ENCODE peak calls at places on chromosomes 7 and 10, in nine cellular contexts. One of them, this sample, is unnamed.

GRCh38 chr10:70324341-70324861 is 40.6 kb upstream of the NPFFR1 start:
- DNase-seq in DND-41: no peak
- DNase-seq in keratinocyte: no peak
- DNase-seq in mammary epithelial cell: no peak
- DNase-seq in stomach: no peak
- DNase-seq in A549: no peak
- DNase-seq in body of pancreas: no peak
- DNase-seq in PC-3: no peak
- DNase-seq in effector memory CD4-positive, alpha-beta T cell: no peak
- DNase-seq in this sample: no peak

GRCh38 chr7:66047426-66047825 is 28.2 kb upstream of the ASL start:
- DNase-seq in stomach: no peak
- DNase-seq in effector memory CD4-positive, alpha-beta T cell: no peak
- DNase-seq in A549: peak; percentile 77
- DNase-seq in body of pancreas: no peak
- DNase-seq in keratinocyte: peak; percentile 71
- DNase-seq in DND-41: no peak
- DNase-seq in PC-3: peak; percentile 93
- DNase-seq in mammary epithelial cell: peak; percentile 92
- DNase-seq in this sample: no peak

GRCh38 chr7:117937726-117938483 is 64.7 kb upstream of the CTTNBP2 start:
- DNase-seq in body of pancreas: no peak
- DNase-seq in keratinocyte: no peak
- DNase-seq in A549: no peak
- DNase-seq in stomach: no peak
- DNase-seq in effector memory CD4-positive, alpha-beta T cell: no peak
- DNase-seq in PC-3: peak; percentile 28
- DNase-seq in mammary epithelial cell: no peak
- DNase-seq in DND-41: no peak
- DNase-seq in this sample: no peak

GRCh38 chr7:155356323-155357105 is 58.8 kb downstream of the INSIG1 start:
- DNase-seq in DND-41: peak; percentile 27
- DNase-seq in mammary epithelial cell: peak; percentile 20
- DNase-seq in PC-3: peak; percentile 61
- DNase-seq in body of pancreas: peak; percentile 39
- DNase-seq in A549: peak; percentile 29
- DNase-seq in stomach: no peak
- DNase-seq in effector memory CD4-positive, alpha-beta T cell: no peak
- DNase-seq in keratinocyte: no peak
- DNase-seq in this sample: no peak

GRCh38 chr10:114902151-114902550 is 35.8 kb upstream of the TRUB1 start:
- DNase-seq in stomach: no peak
- DNase-seq in effector memory CD4-positive, alpha-beta T cell: no peak
- DNase-seq in keratinocyte: no peak
- DNase-seq in body of pancreas: no peak
- DNase-seq in DND-41: no peak
- DNase-seq in PC-3: no peak
- DNase-seq in A549: no peak
- DNase-seq in mammary epithelial cell: no peak
- DNase-seq in this sample: peak; percentile 21

GRCh38 chr7:139183878-139184338 is 47.1 kb upstream of the UBN2 start:
- DNase-seq in stomach: no peak
- DNase-seq in PC-3: no peak
- DNase-seq in DND-41: peak; percentile 8
- DNase-seq in effector memory CD4-positive, alpha-beta T cell: no peak
- DNase-seq in keratinocyte: no peak
- DNase-seq in A549: no peak
- DNase-seq in body of pancreas: no peak
- DNase-seq in mammary epithelial cell: no peak
- DNase-seq in this sample: no peak

GRCh38 chr10:42690449-42691360 is 52.3 kb upstream of the ZNF33B start:
- DNase-seq in body of pancreas: no peak
- DNase-seq in mammary epithelial cell: no peak
- DNase-seq in A549: peak; percentile 5
- DNase-seq in effector memory CD4-positive, alpha-beta T cell: no peak
- DNase-seq in PC-3: peak; percentile 34
- DNase-seq in DND-41: no peak
- DNase-seq in keratinocyte: no peak
- DNase-seq in stomach: no peak
- DNase-seq in this sample: no peak

GRCh38 chr7:119949053-119949452 is 323.9 kb upstream of the KCND2 start:
- DNase-seq in effector memory CD4-positive, alpha-beta T cell: no peak
- DNase-seq in A549: no peak
- DNase-seq in mammary epithelial cell: no peak
- DNase-seq in DND-41: no peak
- DNase-seq in body of pancreas: no peak
- DNase-seq in PC-3: no peak
- DNase-seq in keratinocyte: no peak
- DNase-seq in stomach: no peak
- DNase-seq in this sample: no peak

GRCh38 chr7:64873517-64873916 is 29.6 kb upstream of the ZNF273 start:
- DNase-seq in PC-3: no peak
- DNase-seq in mammary epithelial cell: no peak
- DNase-seq in DND-41: peak; percentile 1
- DNase-seq in stomach: peak; percentile 19
- DNase-seq in effector memory CD4-positive, alpha-beta T cell: no peak
- DNase-seq in A549: no peak
- DNase-seq in body of pancreas: no peak
- DNase-seq in keratinocyte: no peak
- DNase-seq in this sample: no peak

GRCh38 chr7:81803267-81803666 is 33.4 kb upstream of the HGF start:
- DNase-seq in A549: no peak
- DNase-seq in effector memory CD4-positive, alpha-beta T cell: no peak
- DNase-seq in keratinocyte: no peak
- DNase-seq in stomach: no peak
- DNase-seq in mammary epithelial cell: no peak
- DNase-seq in PC-3: no peak
- DNase-seq in DND-41: no peak
- DNase-seq in body of pancreas: no peak
- DNase-seq in this sample: no peak

GRCh38 chr7:96311967-96312366 is 9.9 kb downstream of the SLC25A13 start:
- DNase-seq in PC-3: no peak
- DNase-seq in DND-41: no peak
- DNase-seq in stomach: peak; percentile 44
- DNase-seq in body of pancreas: peak; percentile 50
- DNase-seq in mammary epithelial cell: peak; percentile 51
- DNase-seq in effector memory CD4-positive, alpha-beta T cell: no peak
- DNase-seq in A549: no peak
- DNase-seq in keratinocyte: no peak
- DNase-seq in this sample: peak; percentile 28

DNA sequence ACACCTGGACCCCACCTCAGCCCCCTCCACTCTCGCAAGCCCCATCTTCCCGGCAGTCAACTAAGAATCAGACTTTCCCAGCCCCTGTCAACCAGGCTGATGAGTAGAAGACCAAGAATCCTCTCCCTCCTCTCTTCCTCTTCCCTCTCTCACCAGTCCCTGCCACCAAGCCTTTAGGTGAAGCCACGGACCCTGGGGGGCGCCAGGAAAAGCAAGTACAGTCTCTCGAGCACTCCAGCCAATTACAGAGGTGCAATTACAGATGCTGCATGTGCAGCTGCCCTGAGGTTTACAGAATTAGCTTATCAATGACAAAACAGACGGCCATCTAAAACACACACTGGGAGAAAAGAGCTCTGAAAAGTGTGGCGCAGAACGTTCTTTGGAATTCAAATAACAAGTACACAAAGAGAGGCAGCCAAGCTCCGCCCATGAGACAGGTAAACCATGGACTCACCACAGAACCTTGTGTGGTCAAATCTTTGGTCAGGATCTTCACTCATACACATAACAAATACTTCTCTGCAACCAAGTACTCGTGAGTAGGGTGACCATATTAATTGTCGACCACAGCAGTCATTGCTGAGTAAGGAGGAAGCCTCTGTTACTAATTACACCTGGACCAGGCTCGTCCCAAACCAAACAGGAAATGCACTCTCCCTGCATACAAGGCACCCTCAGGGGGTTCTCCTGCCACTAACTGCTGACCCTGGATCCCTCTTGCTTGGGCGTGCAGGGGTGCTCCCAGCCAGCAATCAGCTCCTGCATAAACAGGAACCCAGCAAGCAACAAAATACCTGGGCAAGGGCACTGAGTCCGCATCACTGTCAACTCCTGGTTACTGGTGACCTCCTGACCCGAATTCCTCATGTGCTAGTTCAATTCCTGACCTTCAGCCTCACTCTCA is 189.2 kb downstream of the FAM107B start:
- DNase-seq in keratinocyte: no peak
- DNase-seq in DND-41: no peak
- DNase-seq in body of pancreas: peak; percentile 48
- DNase-seq in stomach: peak; percentile 77
- DNase-seq in mammary epithelial cell: peak; percentile 45
- DNase-seq in effector memory CD4-positive, alpha-beta T cell: no peak
- DNase-seq in PC-3: peak; percentile 58
- DNase-seq in A549: no peak
- DNase-seq in this sample: no peak
- H3K4me1 ChIP-seq in keratinocyte: peaks cover 9% of the 10 kb centered on the region
- H3K4me1 ChIP-seq in DND-41: no peaks in the 10 kb centered on the region
- H3K4me1 ChIP-seq in body of pancreas: peaks cover 58% of the 10 kb centered on the region
- H3K4me1 ChIP-seq in stomach: peaks cover 72% of the 10 kb centered on the region
- H3K4me1 ChIP-seq in mammary epithelial cell: peaks cover 4% of the 10 kb centered on the region
- H3K4me1 ChIP-seq in effector memory CD4-positive, alpha-beta T cell: peaks cover 69% of the 10 kb centered on the region
- H3K4me1 ChIP-seq in PC-3: peaks cover 49% of the 10 kb centered on the region
- H3K4me1 ChIP-seq in A549: peaks cover 87% of the 10 kb centered on the region
- H3K4me1 ChIP-seq in this sample: no peaks in the 10 kb centered on the region

GRCh38 chr10:10330481-10330880 is 687.2 kb upstream of the CELF2 start:
- DNase-seq in A549: no peak
- DNase-seq in mammary epithelial cell: no peak
- DNase-seq in keratinocyte: no peak
- DNase-seq in effector memory CD4-positive, alpha-beta T cell: no peak
- DNase-seq in PC-3: no peak
- DNase-seq in body of pancreas: no peak
- DNase-seq in DND-41: no peak
- DNase-seq in stomach: no peak
- DNase-seq in this sample: peak; percentile 70
- H3K9me3 ChIP-seq in A549: no peaks in the 10 kb centered on the region
- H3K9me3 ChIP-seq in mammary epithelial cell: no peaks in the 10 kb centered on the region
- H3K9me3 ChIP-seq in keratinocyte: no peaks in the 10 kb centered on the region
- H3K9me3 ChIP-seq in effector memory CD4-positive, alpha-beta T cell: no peaks in the 10 kb centered on the region
- H3K9me3 ChIP-seq in PC-3: no peaks in the 10 kb centered on the region
- H3K9me3 ChIP-seq in body of pancreas: no peaks in the 10 kb centered on the region
- H3K9me3 ChIP-seq in DND-41: no peaks in the 10 kb centered on the region
- H3K9me3 ChIP-seq in stomach: no peaks in the 10 kb centered on the region
- H3K9me3 ChIP-seq in this sample: no peaks in the 10 kb centered on the region

DNA sequence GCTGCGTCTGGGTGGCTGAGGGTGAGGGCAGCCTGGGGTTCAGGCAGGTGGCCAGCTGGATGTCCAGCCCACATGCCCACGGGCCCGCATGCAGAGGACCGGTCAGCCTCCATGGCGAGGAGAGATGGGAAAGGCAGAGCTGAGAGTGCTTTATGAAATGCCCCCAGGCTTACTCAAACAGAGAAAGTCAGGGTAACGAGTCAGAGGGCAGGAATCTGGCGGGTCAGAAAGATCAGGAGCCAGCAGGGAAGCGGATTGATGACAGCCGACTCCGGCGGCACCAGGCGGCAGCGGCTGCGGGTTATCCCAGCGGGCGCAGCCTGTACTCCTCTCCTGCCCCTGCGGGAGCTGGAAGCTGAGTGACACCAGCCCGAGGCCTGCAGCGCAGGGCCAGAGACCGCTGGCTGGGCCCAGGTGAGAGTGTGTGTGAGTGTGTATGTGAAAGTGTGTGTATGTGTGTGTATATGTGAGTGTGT is 13.4 kb downstream of the SLC13A4 start:
- DNase-seq in body of pancreas: no peak
- DNase-seq in DND-41: no peak
- DNase-seq in keratinocyte: no peak
- DNase-seq in stomach: no peak
- DNase-seq in A549: peak; percentile 33
- DNase-seq in mammary epithelial cell: peak; percentile 45
- DNase-seq in effector memory CD4-positive, alpha-beta T cell: no peak
- DNase-seq in PC-3: peak; percentile 84
- DNase-seq in this sample: peak; percentile 43
- H3K4me1 ChIP-seq in body of pancreas: no peaks in the 10 kb centered on the region
- H3K4me1 ChIP-seq in DND-41: no peaks in the 10 kb centered on the region
- H3K4me1 ChIP-seq in keratinocyte: peaks cover 24% of the 10 kb centered on the region
- H3K4me1 ChIP-seq in stomach: no peaks in the 10 kb centered on the region
- H3K4me1 ChIP-seq in A549: peaks cover 27% of the 10 kb centered on the region
- H3K4me1 ChIP-seq in mammary epithelial cell: peaks cover 10% of the 10 kb centered on the region
- H3K4me1 ChIP-seq in effector memory CD4-positive, alpha-beta T cell: no peaks in the 10 kb centered on the region
- H3K4me1 ChIP-seq in PC-3: peaks cover 32% of the 10 kb centered on the region
- H3K4me1 ChIP-seq in this sample: peaks cover 28% of the 10 kb centered on the region

DNA sequence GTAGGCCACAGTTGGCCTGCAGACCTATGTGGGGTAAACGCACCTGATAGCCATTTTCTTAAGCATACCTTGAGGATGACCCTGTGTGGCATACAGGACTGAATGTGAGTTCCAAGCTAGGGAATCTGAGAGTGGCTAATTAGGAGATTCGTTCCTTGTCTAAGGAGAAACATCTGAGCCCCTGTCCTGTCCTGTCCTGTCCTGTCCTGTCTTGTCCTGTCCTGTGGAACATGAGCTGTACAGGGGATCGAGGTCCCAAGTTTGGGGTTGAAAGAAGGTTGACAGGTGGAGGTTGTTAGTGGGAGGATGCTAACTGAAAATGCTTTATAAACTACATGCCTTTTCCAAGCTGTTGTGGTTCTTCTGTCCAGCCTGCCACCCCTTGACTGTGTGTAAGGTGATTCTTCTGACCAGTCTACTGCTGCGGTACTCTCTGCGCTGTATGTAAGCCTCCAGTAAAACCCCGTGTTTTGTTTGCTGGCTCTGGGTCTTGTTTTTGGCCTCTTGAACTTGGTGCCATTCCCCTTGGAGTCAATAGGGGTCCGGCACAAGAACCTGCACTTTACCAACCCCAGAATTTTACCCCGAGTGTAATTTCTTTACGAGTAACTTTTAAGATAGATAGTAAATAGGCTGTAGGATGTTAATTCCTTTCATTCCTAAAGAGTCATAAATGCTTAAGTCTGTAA is 26.4 kb downstream of the ZNRF2 start:
- DNase-seq in stomach: no peak
- DNase-seq in body of pancreas: no peak
- DNase-seq in mammary epithelial cell: peak; percentile 55
- DNase-seq in keratinocyte: peak; percentile 38
- DNase-seq in A549: no peak
- DNase-seq in DND-41: no peak
- DNase-seq in PC-3: no peak
- DNase-seq in effector memory CD4-positive, alpha-beta T cell: no peak
- DNase-seq in this sample: no peak
- H3K9me3 ChIP-seq in stomach: no peaks in the 10 kb centered on the region
- H3K9me3 ChIP-seq in body of pancreas: no peaks in the 10 kb centered on the region
- H3K9me3 ChIP-seq in mammary epithelial cell: no peaks in the 10 kb centered on the region
- H3K9me3 ChIP-seq in keratinocyte: no peaks in the 10 kb centered on the region
- H3K9me3 ChIP-seq in A549: no peaks in the 10 kb centered on the region
- H3K9me3 ChIP-seq in DND-41: no peaks in the 10 kb centered on the region
- H3K9me3 ChIP-seq in PC-3: no peaks in the 10 kb centered on the region
- H3K9me3 ChIP-seq in effector memory CD4-positive, alpha-beta T cell: no peaks in the 10 kb centered on the region
- H3K9me3 ChIP-seq in this sample: no peaks in the 10 kb centered on the region

DNA sequence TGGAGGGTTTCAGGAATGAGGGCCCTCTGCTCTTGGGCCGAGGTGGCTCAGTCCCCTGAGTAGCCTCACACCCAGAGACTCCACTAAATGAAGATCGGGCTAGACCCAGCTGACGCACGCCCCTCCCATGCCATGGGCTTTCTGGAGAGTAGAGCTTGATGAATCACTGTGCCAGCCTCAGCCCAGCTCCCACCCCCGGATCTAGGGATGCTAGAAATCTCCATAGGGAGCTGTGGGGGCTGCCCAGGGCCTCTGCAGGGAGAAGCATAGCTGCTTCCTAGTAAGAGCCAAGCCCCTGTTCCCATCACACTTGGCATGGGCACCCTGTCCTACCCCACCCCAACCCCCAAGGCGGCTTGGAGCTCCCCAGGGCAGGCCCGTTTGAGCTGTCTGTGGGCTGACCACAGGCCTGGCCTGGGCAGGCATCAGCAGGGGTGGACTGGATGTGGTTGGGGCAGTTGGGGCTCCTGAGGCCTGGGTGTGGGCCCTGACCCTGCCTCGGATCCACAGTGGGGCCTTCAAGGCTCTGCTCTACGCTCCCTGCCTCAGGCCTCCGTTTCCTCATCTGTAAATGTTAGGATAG is 121.2 kb downstream of the ZMIZ1 start:
- DNase-seq in DND-41: no peak
- DNase-seq in A549: no peak
- DNase-seq in keratinocyte: no peak
- DNase-seq in PC-3: peak; percentile 52
- DNase-seq in body of pancreas: no peak
- DNase-seq in effector memory CD4-positive, alpha-beta T cell: no peak
- DNase-seq in mammary epithelial cell: peak; percentile 80
- DNase-seq in stomach: no peak
- DNase-seq in this sample: no peak
- H3K4me1 ChIP-seq in DND-41: no peaks in the 10 kb centered on the region
- H3K4me1 ChIP-seq in A549: peaks cover 99% of the 10 kb centered on the region
- H3K4me1 ChIP-seq in keratinocyte: peaks cover 24% of the 10 kb centered on the region
- H3K4me1 ChIP-seq in PC-3: peaks cover 37% of the 10 kb centered on the region
- H3K4me1 ChIP-seq in body of pancreas: peaks cover 46% of the 10 kb centered on the region
- H3K4me1 ChIP-seq in effector memory CD4-positive, alpha-beta T cell: no peaks in the 10 kb centered on the region
- H3K4me1 ChIP-seq in mammary epithelial cell: peaks cover 59% of the 10 kb centered on the region
- H3K4me1 ChIP-seq in stomach: peaks cover 42% of the 10 kb centered on the region
- H3K4me1 ChIP-seq in this sample: peaks cover 56% of the 10 kb centered on the region